ENCODE peak calls at places on chromosomes 5 and 9, in nine cellular contexts. I is EL; E is tibial artery; P is NCI-H2081; V is Kasumi-1; B is activated T-cell treated with anti-CD3 and anti-CD28 coated beads, Interleukin-2, amount 50 U/mL, for 72 hours; O is stimulated activated naive CD8-positive, alpha-beta T cell treated with anti-CD3 and anti-CD28 coated beads, Interleukin-15, Interleukin-2, amounts not matched to agents 100 U/mL and 50 U/mL, for 24 hours; C is left ventricle myocardium inferior; H is activated CD8-positive, alpha-beta T cell treated with anti-CD3 and anti-CD28 coated beads, Interleukin-2, amount 10 ng/mL, durations not matched to agents 7 days and 5 days. Y is an unnamed sample.

GRCh38 chr5:9207820-9208418 is 338.0 kb downstream of the SEMA5A start:
- DNase-seq in I (peak; percentile 66), E (no peak), P (peak; percentile 73), V (peak; percentile 39), B (no peak), O (no peak), C (no peak), H (no peak), Y (no peak)

GRCh38 chr5:79578876-79579275 is 33.4 kb upstream of the TENT2 start:
- DNase-seq in I (no peak), E (no peak), P (no peak), V (no peak), B (no peak), O (no peak), C (no peak), H (no peak), Y (no peak)

GRCh38 chr5:128216860-128217531 is 133.4 kb downstream of the SLC12A2 start:
- DNase-seq in I (peak; percentile 75), E (peak; percentile 72), P (no peak), V (no peak), B (no peak), O (no peak), C (peak; percentile 28), H (no peak), Y (no peak)

GRCh38 chr9:98047002-98047401 is 9.5 kb upstream of the NANS start:
- DNase-seq in I (no peak), E (no peak), P (no peak), V (no peak), B (no peak), O (no peak), C (no peak), H (no peak), Y (no peak)

GRCh38 chr9:99867968-99868367 is 38.5 kb upstream of the STX17 start:
- DNase-seq in I (no peak), E (no peak), P (no peak), V (no peak), B (peak; percentile 25), O (no peak), C (no peak), H (no peak), Y (no peak)

GRCh38 chr9:9790216-9790872 is 822.5 kb downstream of the PTPRD start:
- DNase-seq in I (no peak), E (no peak), P (peak; percentile 83), V (peak; percentile 8), B (peak; percentile 7), O (peak; percentile 5), C (no peak), H (no peak), Y (no peak)

GRCh38 chr9:4242239-4242638 is 57.6 kb downstream of the GLIS3 start:
- DNase-seq in I (no peak), E (no peak), P (no peak), V (no peak), B (no peak), O (no peak), C (no peak), H (no peak), Y (no peak)

GRCh38 chr5:9775339-9775738 is 145.2 kb upstream of the TAS2R1 start:
- DNase-seq in I (peak; percentile 61), E (no peak), P (no peak), V (no peak), B (no peak), O (no peak), C (no peak), H (no peak), Y (no peak)

GRCh38 chr5:21642321-21642720 is 1210.8 kb downstream of the CDH12 start:
- DNase-seq in I (no peak), E (no peak), P (no peak), V (no peak), B (no peak), O (no peak), C (no peak), H (no peak), Y (no peak)

GRCh38 chr9:126482361-126483044 is 131.2 kb upstream of the LMX1B start:
- DNase-seq in I (peak; percentile 19), E (peak; percentile 87), P (no peak), V (no peak), B (no peak), O (no peak), C (no peak), H (no peak), Y (no peak)

GRCh38 chr5:138955672-138956295 is 80.6 kb upstream of the LRRTM2 start:
- DNase-seq in I (no peak), E (no peak), P (no peak), V (no peak), B (no peak), O (no peak), C (no peak), H (no peak), Y (no peak)

GRCh38 chr5:82295959-82296557 is 17.9 kb upstream of the RPS23 start:
- DNase-seq in I (no peak), E (no peak), P (no peak), V (no peak), B (no peak), O (no peak), C (no peak), H (no peak), Y (no peak)

GRCh38 chr5:79561525-79561893 is 47.6 kb upstream of the HOMER1 start:
- DNase-seq in I (no peak), E (no peak), P (no peak), V (no peak), B (peak; percentile 49), O (peak; percentile 35), C (no peak), H (peak; percentile 36), Y (peak; percentile 23)

GRCh38 chr9:134171316-134172197 is 7.2 kb upstream of the RNU6ATAC start:
- DNase-seq in I (peak; percentile 75), E (no peak), P (no peak), V (no peak), B (no peak), O (no peak), C (no peak), H (no peak), Y (no peak)

GRCh38 chr5:132342291-132343180 is 27.0 kb upstream of the SLC22A5 start:
- DNase-seq in I (no peak), E (no peak), P (no peak), V (no peak), B (no peak), O (no peak), C (no peak), H (no peak), Y (no peak)

GRCh38 chr9:126591083-126591482 is 22.6 kb upstream of the LMX1B start:
- DNase-seq in I (peak; percentile 31), E (no peak), P (no peak), V (no peak), B (no peak), O (no peak), C (no peak), H (no peak), Y (no peak)

GRCh38 chr5:71887680-71888079 is 168.6 kb downstream of the CARTPT start:
- DNase-seq in I (peak; percentile 83), E (no peak), P (peak; percentile 25), V (peak; percentile 76), B (peak; percentile 6), O (no peak), C (no peak), H (peak; percentile 38), Y (no peak)

GRCh38 chr5:89241186-89241585 is 358.2 kb upstream of the MEF2C start:
- DNase-seq in I (no peak), E (no peak), P (no peak), V (no peak), B (no peak), O (no peak), C (no peak), H (no peak), Y (no peak)

GRCh38 chr9:105047652-105048031 is 119.7 kb upstream of the ABCA1 start:
- DNase-seq in I (no peak), E (no peak), P (no peak), V (no peak), B (no peak), O (no peak), C (no peak), H (no peak), Y (no peak)

GRCh38 chr5:164052536-164053090 is 547.2 kb downstream of the MAT2B start:
- DNase-seq in I (no peak), E (no peak), P (no peak), V (no peak), B (no peak), O (no peak), C (no peak), H (no peak), Y (no peak)

GRCh38 chr5:126811515-126812198 is 34.7 kb downstream of the LMNB1 start:
- DNase-seq in I (peak; percentile 55), E (no peak), P (no peak), V (peak; percentile 54), B (peak; percentile 59), O (no peak), C (no peak), H (no peak), Y (peak; percentile 52)

GRCh38 chr5:124337996-124338395 is 408.4 kb downstream of the ZNF608 start:
- DNase-seq in I (no peak), E (no peak), P (no peak), V (no peak), B (no peak), O (no peak), C (no peak), H (no peak), Y (no peak)

GRCh38 chr5:133343196-133343595 is 269.1 kb downstream of the FSTL4 start:
- DNase-seq in I (no peak), E (peak; percentile 33), P (no peak), V (no peak), B (no peak), O (no peak), C (no peak), H (no peak), Y (no peak)

GRCh38 chr5:62977641-62978040 is 399.0 kb downstream of the LRRC70 start:
- DNase-seq in I (no peak), E (no peak), P (no peak), V (no peak), B (no peak), O (no peak), C (no peak), H (no peak), Y (no peak)

GRCh38 chr9:110278080-110278707 is 21.9 kb upstream of the TXN start:
- DNase-seq in I (peak; percentile 13), E (no peak), P (no peak), V (no peak), B (no peak), O (no peak), C (no peak), H (no peak), Y (no peak)

GRCh38 chr5:150663936-150664335 is 2.9 kb downstream of the MYOZ3 start:
- DNase-seq in I (no peak), E (no peak), P (no peak), V (no peak), B (no peak), O (no peak), C (no peak), H (no peak), Y (no peak)

GRCh38 chr9:108869092-108869725 is 7.1 kb downstream of the ACTL7A start:
- DNase-seq in I (peak; percentile 49), E (no peak), P (no peak), V (no peak), B (no peak), O (no peak), C (no peak), H (no peak), Y (no peak)

GRCh38 chr9:69115621-69116020 is 58.5 kb upstream of the TJP2 start:
- DNase-seq in I (peak; percentile 8), E (no peak), P (no peak), V (no peak), B (no peak), O (no peak), C (no peak), H (no peak), Y (no peak)

GRCh38 chr9:34380034-34380510 is 3.4 kb upstream of the MYORG start:
- DNase-seq in I (no peak), E (no peak), P (no peak), V (no peak), B (peak; percentile 28), O (peak; percentile 26), C (no peak), H (no peak), Y (no peak)

GRCh38 chr9:74205071-74205470 is 292.1 kb upstream of the RORB start:
- DNase-seq in I (no peak), E (no peak), P (no peak), V (no peak), B (no peak), O (no peak), C (no peak), H (no peak), Y (no peak)

GRCh38 chr5:109962882-109963603 is 273.3 kb downstream of the MAN2A1 start:
- DNase-seq in I (no peak), E (no peak), P (no peak), V (no peak), B (no peak), O (no peak), C (no peak), H (no peak), Y (no peak)